ENCODE peak calls at places on chromosomes 11 and 22, in nine cellular contexts. B, X, F, H, D, Y, Q, Z and V are unnamed samples.

GRCh38 chr11:34331736-34332135 is 26.1 kb downstream of the ABTB2 start:
- DNase-seq in F (no peak), D (no peak), Y (no peak), Q (no peak), B (no peak), Z (no peak), X (no peak), H (no peak), V (no peak)

GRCh38 chr22:32200752-32201151 is 4.1 kb downstream of the RFPL2 start:
- DNase-seq in X (no peak), D (no peak), Z (no peak), F (no peak), Y (no peak), Q (no peak), H (no peak), B (no peak), V (no peak)

GRCh38 chr11:69361048-69361447 is 67.1 kb downstream of the MYEOV start:
- DNase-seq in Z (no peak), Q (peak), B (no peak), Y (no peak), H (peak), F (no peak), X (peak), D (no peak), V (no peak)

GRCh38 chr11:44016546-44017442 is 31.0 kb upstream of the ACCSL start:
- DNase-seq in X (no peak), Z (no peak), B (no peak), Y (no peak), D (no peak), F (no peak), H (peak), Q (peak), V (no peak)

GRCh38 chr11:61534901-61535839 is 26.6 kb downstream of the LRRC10B start:
- DNase-seq in Y (no peak), X (no peak), D (no peak), Q (no peak), B (no peak), Z (no peak), H (no peak), F (no peak), V (no peak)

GRCh38 chr11:110374921-110375320 is 54.8 kb upstream of the FDX1 start:
- DNase-seq in D (no peak), Z (no peak), H (no peak), Q (no peak), X (no peak), F (no peak), Y (no peak), B (no peak), V (no peak)

GRCh38 chr22:36817429-36817783 is 571 bp upstream of the PVALB start:
- DNase-seq in D (no peak), Z (no peak), F (no peak), B (no peak), Y (no peak), X (no peak), Q (no peak), H (peak), V (no peak)

GRCh38 chr22:35863432-35863831 is 145.8 kb downstream of the APOL5 start:
- DNase-seq in H (no peak), X (no peak), F (no peak), Q (no peak), B (no peak), Y (peak), Z (no peak), D (no peak), V (no peak)

GRCh38 chr11:78749243-78749730 is 174.6 kb upstream of the NARS2 start:
- DNase-seq in Q (no peak), H (no peak), Z (no peak), X (no peak), B (no peak), Y (no peak), F (no peak), D (no peak), V (no peak)

GRCh38 chr11:132405728-132406127 is 1035.3 kb downstream of the NTM start:
- DNase-seq in Z (no peak), Q (no peak), D (peak), X (no peak), Y (no peak), F (no peak), B (no peak), H (peak), V (no peak)

GRCh38 chr11:102798012-102798746 is at the start of gene MMP1:
- DNase-seq in Y (no peak), B (no peak), D (peak), F (peak), X (no peak), Z (no peak), Q (no peak), H (no peak), V (no peak)

GRCh38 chr11:73218106-73218829 is at the start of gene P2RY2:
- DNase-seq in Q (peak), Y (peak), Z (peak), F (peak), H (peak), D (peak), X (peak), B (peak), V (no peak)

GRCh38 chr11:108663154-108663877 is 1.6 kb upstream of the DDX10 start:
- DNase-seq in Z (no peak), Q (no peak), D (no peak), X (no peak), Y (no peak), F (no peak), B (no peak), H (no peak), V (no peak)

GRCh38 chr11:122843281-122844150 is 5.2 kb downstream of the CRTAM start:
- DNase-seq in H (no peak), F (no peak), Z (no peak), B (no peak), Q (no peak), X (no peak), Y (no peak), D (no peak), V (no peak)

GRCh38 chr11:36510567-36511020 is 522 bp upstream of the TRAF6 start:
- DNase-seq in Z (no peak), Q (no peak), X (no peak), B (no peak), D (peak), H (no peak), Y (no peak), F (no peak), V (no peak)

GRCh38 chr11:86245369-86246292 is 1.1 kb downstream of the EED start:
- DNase-seq in Z (no peak), Q (no peak), Y (no peak), F (peak), D (peak), H (peak), X (peak), B (no peak), V (no peak)

GRCh38 chr22:29706991-29707390 is 12.8 kb upstream of the CABP7 start:
- DNase-seq in X (no peak), F (no peak), H (no peak), Q (no peak), B (no peak), Z (no peak), Y (no peak), D (no peak), V (no peak)

GRCh38 chr11:113473983-113474361 is 1.2 kb downstream of the DRD2 start:
- DNase-seq in H (no peak), B (no peak), Q (no peak), D (no peak), F (no peak), X (no peak), Z (no peak), Y (no peak), V (no peak)

GRCh38 chr11:86519064-86519911 is 144.6 kb downstream of the CCDC81 start:
- DNase-seq in Y (no peak), Z (no peak), F (no peak), Q (no peak), H (no peak), B (no peak), X (no peak), D (peak), V (no peak)

GRCh38 chr11:114987171-114987760 is 308.9 kb downstream of the NXPE2 start:
- DNase-seq in Y (no peak), X (no peak), Z (no peak), B (no peak), F (no peak), H (no peak), D (no peak), Q (no peak), V (no peak)

GRCh38 chr11:75850787-75851186 is 35.8 kb downstream of the UVRAG start:
- DNase-seq in X (no peak), Y (no peak), H (no peak), Z (no peak), D (no peak), F (no peak), Q (no peak), B (no peak), V (no peak)

GRCh38 chr11:71129624-71130023 is 122.8 kb downstream of the SHANK2 start:
- DNase-seq in Z (no peak), Y (no peak), F (no peak), X (no peak), Q (no peak), B (no peak), H (no peak), D (peak), V (no peak)

GRCh38 chr11:112613051-112613972 is 347.9 kb upstream of the NCAM1 start:
- DNase-seq in X (no peak), Z (no peak), B (no peak), H (no peak), Q (no peak), F (no peak), Y (peak), D (peak), V (no peak)

GRCh38 chr11:13141731-13142724 is 132.9 kb downstream of the RASSF10 start:
- DNase-seq in B (no peak), X (no peak), H (no peak), Q (no peak), F (no peak), Z (no peak), Y (no peak), D (no peak), V (no peak)

GRCh38 chr11:83033972-83034672 is 37.6 kb downstream of the RAB30 start:
- DNase-seq in Y (peak), B (no peak), Z (no peak), D (peak), X (no peak), Q (peak), H (no peak), F (no peak), V (no peak)

GRCh38 chr11:6927030-6927617 is 898 bp downstream of the ZNF215 start:
- DNase-seq in B (no peak), X (no peak), Z (no peak), H (no peak), Y (no peak), D (peak), F (no peak), Q (no peak), V (no peak)

GRCh38 chr11:72684236-72684912 is 10.2 kb upstream of the PDE2A start:
- DNase-seq in H (peak), D (peak), F (peak), B (peak), X (peak), Z (no peak), Q (peak), Y (peak), V (peak)

GRCh38 chr11:115159122-115159665 is 345.0 kb downstream of the CADM1 start:
- DNase-seq in Y (no peak), X (no peak), H (no peak), B (no peak), Q (no peak), Z (no peak), F (no peak), D (no peak), V (no peak)

GRCh38 chr11:21485426-21485825 is 707.5 kb upstream of the ANO5 start:
- DNase-seq in H (no peak), Z (no peak), Y (no peak), Q (no peak), F (no peak), B (no peak), X (no peak), D (no peak), V (no peak)

GRCh38 chr11:110645253-110645652 is 67.0 kb downstream of the ARHGAP20 start:
- DNase-seq in D (no peak), Y (no peak), X (no peak), H (no peak), Q (no peak), B (no peak), Z (no peak), F (no peak), V (no peak)

GRCh38 chr11:72637926-72638325 is 36.3 kb downstream of the PDE2A start:
- DNase-seq in X (no peak), Z (no peak), Q (no peak), F (no peak), H (no peak), D (no peak), Y (no peak), B (no peak), V (no peak)

GRCh38 chr22:50115693-50116092 is 25.9 kb downstream of the MOV10L1 start:
- DNase-seq in Q (no peak), Y (no peak), X (no peak), Z (no peak), B (no peak), H (no peak), D (peak), F (no peak), V (no peak)

GRCh38 chr11:72238040-72238450 is 5.9 kb downstream of the PHOX2A start:
- DNase-seq in Y (peak), Z (no peak), B (no peak), D (peak), X (peak), F (peak), H (peak), Q (no peak), V (no peak)

GRCh38 chr11:120186799-120187591 is 23.8 kb upstream of the OAF start:
- DNase-seq in H (peak), Q (peak), Z (no peak), F (no peak), B (peak), D (peak), X (no peak), Y (no peak), V (peak)

GRCh38 chr11:121059605-121060004 is 35.7 kb downstream of the TBCEL start:
- DNase-seq in X (no peak), F (no peak), Y (no peak), H (no peak), D (no peak), Z (no peak), Q (no peak), B (no peak), V (no peak)

GRCh38 chr11:65298655-65299179 is 15.9 kb upstream of the CDC42EP2 start:
- DNase-seq in B (peak), F (no peak), H (no peak), X (no peak), D (peak), Q (peak), Y (peak), Z (no peak), V (no peak)

GRCh38 chr11:13338437-13339069 is 61.0 kb downstream of the BMAL1 start:
- DNase-seq in Y (no peak), F (no peak), X (no peak), Z (no peak), Q (no peak), D (no peak), B (no peak), H (no peak), V (no peak)

GRCh38 chr11:71309611-71310010 is 57.2 kb upstream of the SHANK2 start:
- DNase-seq in D (no peak), H (peak), Z (no peak), Q (peak), F (no peak), B (no peak), X (no peak), Y (no peak), V (no peak)

DNA sequence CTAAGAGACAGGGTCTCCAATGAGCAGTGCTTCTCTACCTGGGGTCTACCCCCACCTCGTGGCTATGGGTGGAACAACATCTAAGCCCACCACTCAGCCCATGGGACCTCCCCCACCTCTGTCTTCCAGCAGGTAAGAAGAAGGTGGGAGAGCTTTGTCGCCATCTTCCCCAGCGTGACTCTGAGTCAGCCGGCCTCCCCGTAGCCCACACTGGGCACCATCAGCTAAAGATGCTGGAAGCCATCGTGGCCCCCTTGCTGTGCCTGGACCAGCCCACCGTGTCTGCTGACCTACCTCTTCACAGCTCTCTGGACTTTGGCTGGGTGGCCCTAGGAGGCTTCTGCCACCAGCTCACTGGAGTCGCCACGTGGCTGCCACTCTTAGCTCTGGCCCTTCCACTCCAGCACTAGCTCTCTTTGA is 954 bp downstream of the C11orf86 start:
- DNase-seq in D (no peak), Z (no peak), H (peak), F (peak), Y (no peak), B (no peak), X (peak), Q (no peak), V (no peak)
- TF ChIP-seq CTCF in D (peak), Z (peak), H (peak), F (peak), Y (peak), B (peak), X (peak), Q (peak), V (no peak)

DNA sequence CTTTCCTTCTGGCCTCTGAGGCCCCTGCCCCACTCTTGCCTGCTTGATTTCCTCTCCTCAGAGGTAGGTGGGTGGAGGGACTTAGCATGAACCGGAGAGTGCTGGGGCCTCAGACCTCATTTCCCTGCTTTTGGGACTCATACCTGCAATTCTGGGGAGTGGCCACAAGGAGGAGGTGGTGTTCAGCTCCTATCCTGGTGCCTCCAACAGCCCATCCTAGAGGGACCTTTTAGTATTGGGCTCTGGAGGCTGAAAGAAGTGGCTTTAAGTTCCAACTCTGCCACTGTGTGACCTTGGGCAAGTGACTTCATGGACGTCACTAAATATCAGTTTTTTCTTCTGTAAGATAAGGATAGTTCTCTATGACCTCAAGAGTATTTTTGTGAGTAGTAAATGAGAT is 98.6 kb downstream of the KIAA1671 start:
- DNase-seq in F (no peak), Z (no peak), H (peak), Y (no peak), D (no peak), X (no peak), Q (no peak), B (no peak), V (no peak)
- TF ChIP-seq CTCF in F (peak), Z (peak), H (peak), Y (no peak), D (peak), X (peak), Q (no peak), B (peak), V (no peak)

GRCh38 chr11:30225642-30226041 is 5.2 kb upstream of the FSHB start:
- DNase-seq in H (no peak), Y (no peak), B (no peak), Q (no peak), F (no peak), D (no peak), Z (no peak), X (peak), V (no peak)
- TF ChIP-seq CTCF in H (no peak), Y (no peak), B (no peak), Q (no peak), F (no peak), D (no peak), Z (no peak), X (no peak), V (no peak)

GRCh38 chr22:21982338-21982965 is at the start of gene TOP3B:
- DNase-seq in Z (peak), Y (peak), B (peak), H (peak), D (peak), Q (peak), F (peak), X (peak), V (peak)
- TF ChIP-seq CTCF in Z (no peak), Y (no peak), B (no peak), H (no peak), D (no peak), Q (no peak), F (no peak), X (no peak), V (no peak)

DNA sequence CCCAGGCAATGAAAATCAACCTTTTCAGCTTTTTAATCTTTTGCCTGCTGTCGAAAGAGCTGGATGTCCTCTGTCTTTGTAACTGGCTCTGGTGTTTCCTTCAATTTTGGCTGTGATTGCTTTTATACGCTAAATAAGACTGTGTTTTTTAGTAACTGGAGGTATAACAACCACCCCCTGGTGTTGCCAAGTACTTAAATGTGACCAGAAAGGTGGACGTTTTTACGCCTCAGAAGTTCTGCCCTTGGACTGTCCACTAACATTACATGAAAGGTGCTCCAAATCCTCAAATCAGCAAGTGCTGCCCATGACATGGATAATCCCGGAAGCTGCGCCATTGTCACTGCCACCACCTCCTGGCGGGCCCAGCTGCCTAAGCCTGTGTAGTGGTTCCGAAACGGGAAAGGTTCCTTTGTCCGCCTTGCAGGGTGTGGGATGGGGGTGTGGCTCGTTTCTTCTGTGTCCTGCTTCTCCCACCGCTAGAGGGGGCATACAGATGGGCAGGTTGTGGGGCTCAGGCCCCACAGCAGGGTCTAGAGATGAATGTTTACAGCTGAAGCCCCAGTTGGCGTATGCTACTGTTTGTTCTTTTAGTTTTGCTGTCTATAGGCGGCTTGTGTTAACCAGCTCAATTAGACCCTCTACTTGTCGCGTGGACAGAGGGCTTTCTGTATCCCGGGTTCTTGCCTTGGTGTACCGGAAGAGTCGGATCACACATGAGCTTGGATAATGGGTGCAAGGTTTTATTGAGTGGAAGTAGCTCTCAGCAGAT is 82.2 kb upstream of the SEPTIN5 start:
- DNase-seq in F (peak), Q (no peak), H (peak), B (no peak), Y (no peak), X (peak), Z (no peak), D (peak), V (no peak)
- TF ChIP-seq CTCF in F (peak), Q (no peak), H (peak), B (peak), Y (no peak), X (peak), Z (peak), D (peak), V (no peak)

DNA sequence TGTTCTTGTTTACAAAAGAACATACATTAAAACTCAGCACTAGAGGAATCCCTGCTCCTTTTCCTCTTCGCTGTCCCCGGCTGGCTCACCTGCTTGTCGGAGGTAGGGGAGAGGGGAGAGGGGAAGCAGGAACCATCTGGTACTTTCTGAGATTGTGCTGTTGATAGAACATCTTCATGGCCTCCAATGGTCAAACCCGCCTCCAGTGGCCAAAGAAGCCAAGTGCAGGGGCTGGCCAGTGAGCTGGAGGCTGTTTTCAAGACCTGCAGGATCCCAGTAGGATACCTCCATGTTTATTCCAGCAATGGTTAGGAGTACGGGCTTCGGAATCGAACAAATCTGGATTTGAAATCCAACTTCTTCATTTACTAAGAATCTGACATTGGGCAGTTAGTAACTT is 92.6 kb downstream of the PKNOX2 start:
- DNase-seq in H (peak), B (no peak), Y (no peak), Q (no peak), D (no peak), X (peak), Z (no peak), F (peak), V (no peak)
- TF ChIP-seq CTCF in H (peak), B (no peak), Y (no peak), Q (no peak), D (peak), X (peak), Z (peak), F (peak), V (no peak)

GRCh38 chr22:31036671-31037550 is 44.2 kb upstream of the SMTN start:
- DNase-seq in X (no peak), B (no peak), Z (no peak), H (no peak), Y (peak), Q (peak), D (peak), F (no peak), V (no peak)
- TF ChIP-seq CTCF in X (no peak), B (no peak), Z (no peak), H (no peak), Y (no peak), Q (no peak), D (no peak), F (no peak), V (no peak)

GRCh38 chr11:118295834-118296454 is 8.6 kb upstream of the CD3E start:
- DNase-seq in H (no peak), X (no peak), D (peak), Z (no peak), B (no peak), Y (no peak), F (peak), Q (no peak), V (no peak)
- TF ChIP-seq CTCF in H (peak), X (no peak), D (peak), Z (no peak), B (peak), Y (peak), F (peak), Q (no peak), V (no peak)

GRCh38 chr11:17351171-17351509 is 460 bp upstream of the NCR3LG1 start:
- DNase-seq in F (no peak), Y (no peak), Q (no peak), Z (no peak), X (no peak), D (no peak), B (no peak), H (no peak), V (no peak)
- TF ChIP-seq CTCF in F (no peak), Y (no peak), Q (no peak), Z (no peak), X (peak), D (peak), B (peak), H (peak), V (no peak)